ENCODE peak calls at places on chromosome 5, in four cellular contexts. N, E, G and C are unnamed samples.

GRCh38 chr5:139698461-139699146 is 50.5 kb downstream of the CXXC5 start:
- DNase-seq in N (peak; percentile 57), E (peak; percentile 71), G (peak; percentile 74), C (no peak)

GRCh38 chr5:7181841-7182240 is 214.1 kb upstream of the ADCY2 start:
- DNase-seq in N (no peak), E (no peak), G (no peak), C (no peak)

GRCh38 chr5:7877851-7878250 is 8.9 kb downstream of the MTRR start:
- DNase-seq in N (no peak), E (no peak), G (no peak), C (no peak)

GRCh38 chr5:80711938-80712337 is 57.2 kb upstream of the DHFR start:
- DNase-seq in N (peak; percentile 39), E (peak; percentile 39), G (no peak), C (peak; percentile 25)

GRCh38 chr5:141877478-141878185 is 578 bp downstream of the PCDH1 start:
- DNase-seq in N (peak; percentile 44), E (no peak), G (no peak), C (no peak)

GRCh38 chr5:170360712-170361501 is 28.3 kb downstream of the KCNMB1 start:
- DNase-seq in N (no peak), E (no peak), G (no peak), C (no peak)

GRCh38 chr5:149367249-149367971 is 9.6 kb downstream of the PCYOX1L start:
- DNase-seq in N (peak; percentile 65), E (peak; percentile 78), G (peak; percentile 41), C (peak; percentile 90)

GRCh38 chr5:154202379-154203260 is 12.1 kb downstream of the GALNT10 start:
- DNase-seq in N (no peak), E (no peak), G (no peak), C (no peak)

GRCh38 chr5:65142511-65143011 is 339.2 kb downstream of the ADAMTS6 start:
- DNase-seq in N (peak; percentile 17), E (no peak), G (no peak), C (no peak)

GRCh38 chr5:138738399-138738798 is 14.8 kb upstream of the CTNNA1 start:
- DNase-seq in N (no peak), E (no peak), G (no peak), C (no peak)

GRCh38 chr5:71528206-71528605 is 58.9 kb upstream of the MCCC2 start:
- DNase-seq in N (peak; percentile 11), E (no peak), G (no peak), C (no peak)

GRCh38 chr5:134374234-134374633 is 2.9 kb downstream of the UBE2B start:
- DNase-seq in N (peak; percentile 14), E (no peak), G (no peak), C (no peak)

GRCh38 chr5:179825655-179826182 is 5.0 kb downstream of the SQSTM1 start:
- DNase-seq in N (no peak), E (no peak), G (no peak), C (no peak)

DNA sequence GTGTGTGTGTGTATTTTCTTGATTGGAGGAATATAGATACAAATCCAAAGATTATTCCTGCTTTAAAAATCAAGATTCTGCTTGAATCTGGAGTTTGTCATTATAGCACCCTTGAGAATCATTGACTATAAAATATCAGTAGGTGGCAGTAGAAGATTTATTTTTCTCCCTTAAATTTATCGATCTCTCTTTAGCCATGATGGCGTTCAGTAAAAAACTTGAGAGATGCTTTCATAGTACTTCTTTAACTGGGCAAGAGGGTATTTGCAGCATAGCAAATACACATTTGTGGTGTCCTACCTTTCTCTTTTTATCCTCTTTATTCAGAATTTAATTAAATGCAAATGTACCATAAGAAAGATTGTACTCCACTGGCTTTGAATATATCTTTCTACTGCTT is 307.7 kb downstream of the ADGRV1 start:
- DNase-seq in N (peak; percentile 33), E (no peak), G (no peak), C (no peak)
- TF ChIP-seq CTCF in N (peak; percentile 33), E (peak; percentile 76), G (peak; percentile 18), C (peak; percentile 53)

GRCh38 chr5:27494845-27495244 is 456.5 kb upstream of the CDH9 start:
- DNase-seq in N (peak; percentile 92), E (no peak), G (no peak), C (no peak)

GRCh38 chr5:27491047-27491446 is 452.7 kb upstream of the CDH9 start:
- DNase-seq in N (peak; percentile 7), E (no peak), G (no peak), C (no peak)

GRCh38 chr5:27497491-27497890 is 459.1 kb upstream of the CDH9 start:
- DNase-seq in N (no peak), E (no peak), G (no peak), C (no peak)

GRCh38 chr5:27489701-27490100 is 451.3 kb upstream of the CDH9 start:
- DNase-seq in N (no peak), E (no peak), G (no peak), C (no peak)

GRCh38 chr5:27491746-27492439 is 453.5 kb upstream of the CDH9 start:
- DNase-seq in N (no peak), E (no peak), G (no peak), C (no peak)
- TF ChIP-seq CTCF in N (no peak), E (no peak), G (no peak), C (no peak)

GRCh38 chr5:126065061-126065460 is 358.1 kb upstream of the GRAMD2B start:
- DNase-seq in N (no peak), E (no peak), G (no peak), C (no peak)
- TF ChIP-seq CTCF in N (no peak), E (no peak), G (no peak), C (no peak)

GRCh38 chr5:169003721-169004481 is 297.0 kb downstream of the SLIT3 start:
- DNase-seq in N (no peak), E (peak; percentile 27), G (no peak), C (no peak)
- TF ChIP-seq CTCF in N (peak; percentile 16), E (no peak), G (peak; percentile 33), C (peak; percentile 26)

GRCh38 chr5:143505934-143506333 is 102.4 kb upstream of the NR3C1 start:
- DNase-seq in N (no peak), E (no peak), G (no peak), C (no peak)

GRCh38 chr5:143509758-143510221 is 106.3 kb upstream of the NR3C1 start:
- DNase-seq in N (peak; percentile 20), E (no peak), G (no peak), C (no peak)

GRCh38 chr5:143505354-143505753 is 101.9 kb upstream of the NR3C1 start:
- DNase-seq in N (no peak), E (no peak), G (no peak), C (no peak)

GRCh38 chr5:143511736-143512135 is 108.2 kb upstream of the NR3C1 start:
- DNase-seq in N (no peak), E (no peak), G (no peak), C (no peak)

GRCh38 chr5:143506881-143507552 is 103.5 kb upstream of the NR3C1 start:
- DNase-seq in N (peak; percentile 94), E (no peak), G (no peak), C (no peak)
- TF ChIP-seq CTCF in N (peak; percentile 39), E (no peak), G (no peak), C (no peak)

DNA sequence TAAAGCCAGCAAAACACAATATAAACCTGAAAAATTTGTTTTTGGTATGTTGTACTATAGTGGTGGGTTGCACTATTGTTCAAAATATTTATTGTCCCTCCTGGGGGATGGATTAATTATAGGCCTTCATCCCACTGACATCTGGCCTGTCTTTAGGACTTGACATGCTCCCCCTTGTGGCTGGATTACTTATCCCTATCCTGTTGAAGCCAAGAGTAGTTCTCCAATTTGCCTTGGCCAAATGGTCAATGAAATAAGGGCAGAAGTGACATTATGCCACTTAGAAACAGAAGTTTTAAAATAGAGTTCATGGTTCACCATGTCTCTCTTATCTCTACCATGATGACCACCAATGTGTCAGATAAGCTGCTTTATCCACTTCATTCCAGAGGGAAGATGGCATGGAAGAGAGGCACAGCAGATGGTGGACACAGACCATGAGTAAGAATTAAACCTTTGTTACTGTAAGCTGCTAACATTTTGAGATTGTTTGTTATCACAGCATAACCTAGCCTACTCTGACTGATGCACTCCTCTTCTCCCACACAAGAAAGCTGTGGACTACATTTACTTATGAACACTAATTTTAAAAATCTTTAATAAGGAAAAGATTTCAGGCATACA is 29.2 kb upstream of the ARHGEF28 start:
- DNase-seq in N (peak; percentile 71), E (peak; percentile 52), G (no peak), C (no peak)
- TF ChIP-seq CTCF in N (peak; percentile 80), E (peak; percentile 83), G (peak; percentile 9), C (peak; percentile 40)

GRCh38 chr5:122774861-122775712 is at the start of gene SNX2:
- DNase-seq in N (peak; percentile 86), E (peak; percentile 98), G (peak; percentile 94), C (peak; percentile 40)
- TF ChIP-seq CTCF in N (peak; percentile 30), E (no peak), G (no peak), C (no peak)

DNA sequence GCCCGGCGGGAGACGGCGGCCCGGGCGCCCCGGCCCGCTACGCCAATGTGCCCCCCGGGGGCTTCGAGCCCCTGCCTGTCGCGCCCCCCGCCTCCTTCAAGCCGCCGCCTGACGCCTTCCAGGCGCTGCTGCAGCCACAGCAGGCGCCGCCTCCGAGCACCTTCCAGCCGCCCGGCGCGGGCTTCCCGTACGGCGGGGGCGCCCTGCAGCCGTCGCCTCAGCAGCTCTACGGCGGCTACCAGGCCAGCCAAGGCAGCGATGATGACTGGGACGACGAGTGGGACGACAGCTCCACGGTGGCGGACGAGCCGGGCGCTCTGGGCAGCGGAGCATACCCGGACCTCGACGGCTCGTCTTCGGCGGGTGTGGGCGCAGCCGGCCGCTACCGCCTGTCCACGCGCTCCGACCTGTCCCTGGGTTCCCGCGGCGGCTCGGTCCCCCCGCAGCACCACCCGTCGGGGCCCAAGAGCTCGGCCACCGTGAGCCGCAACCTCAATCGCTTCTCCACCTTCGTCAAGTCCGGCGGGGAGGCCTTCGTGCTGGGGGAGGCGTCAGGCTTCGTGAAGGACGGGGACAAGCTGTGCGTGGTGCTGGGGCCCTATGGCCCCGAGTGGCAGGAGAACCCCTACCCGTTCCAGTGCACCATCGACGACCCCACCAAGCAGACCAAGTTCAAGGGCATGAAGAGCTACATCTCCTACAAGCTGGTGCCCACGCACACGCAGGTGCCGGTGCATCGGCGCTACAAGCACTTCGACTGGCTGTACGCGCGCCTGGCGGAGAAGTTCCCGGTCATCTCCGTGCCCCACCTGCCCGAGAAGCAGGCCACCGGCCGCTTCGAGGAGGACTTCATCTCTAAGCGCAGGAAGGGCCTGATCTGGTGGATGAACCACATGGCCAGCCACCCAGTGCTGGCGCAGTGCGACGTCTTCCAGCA is 855 bp downstream of the SNX18 start:
- DNase-seq in N (peak; percentile 61), E (peak; percentile 57), G (peak; percentile 30), C (no peak)
- TF ChIP-seq CTCF in N (no peak), E (no peak), G (no peak), C (peak; percentile 2)